ENCODE peak calls at places on chromosomes 6 and 20, in six cellular contexts. One of them, this sample, is unnamed.

GRCh38 chr20:53751394-53752368 is 158.0 kb upstream of the ZNF217 start:
- DNase-seq in GM23248: peak; percentile 54
- DNase-seq in neural progenitor cell: no peak
- DNase-seq in PC-9: no peak
- DNase-seq in GM23338: no peak
- DNase-seq in PC-3: peak; percentile 55
- DNase-seq in this sample: peak; percentile 72

GRCh38 chr6:138310294-138310693 is 67.4 kb upstream of the SMIM28 start:
- DNase-seq in GM23248: no peak
- DNase-seq in neural progenitor cell: no peak
- DNase-seq in PC-9: no peak
- DNase-seq in GM23338: no peak
- DNase-seq in PC-3: no peak
- DNase-seq in this sample: no peak

GRCh38 chr6:5223309-5223708 is 37.4 kb downstream of the LYRM4 start:
- DNase-seq in GM23248: no peak
- DNase-seq in neural progenitor cell: no peak
- DNase-seq in PC-9: no peak
- DNase-seq in GM23338: no peak
- DNase-seq in PC-3: no peak
- DNase-seq in this sample: no peak

GRCh38 chr20:53608071-53608455 is 14.4 kb upstream of the ZNF217 start:
- DNase-seq in GM23248: no peak
- DNase-seq in neural progenitor cell: no peak
- DNase-seq in PC-9: no peak
- DNase-seq in GM23338: no peak
- DNase-seq in PC-3: no peak
- DNase-seq in this sample: no peak

GRCh38 chr6:24775520-24776058 is 852 bp downstream of the GMNN start:
- DNase-seq in GM23248: peak; percentile 77
- DNase-seq in neural progenitor cell: peak; percentile 20
- DNase-seq in PC-9: peak; percentile 55
- DNase-seq in GM23338: no peak
- DNase-seq in PC-3: peak; percentile 41
- DNase-seq in this sample: peak; percentile 19

GRCh38 chr6:169527306-169527705 is 174.5 kb downstream of the WDR27 start:
- DNase-seq in GM23248: peak; percentile 82
- DNase-seq in neural progenitor cell: no peak
- DNase-seq in PC-9: no peak
- DNase-seq in GM23338: no peak
- DNase-seq in PC-3: no peak
- DNase-seq in this sample: no peak

GRCh38 chr20:50901301-50901700 is 29.9 kb downstream of the ADNP start:
- DNase-seq in GM23248: no peak
- DNase-seq in neural progenitor cell: no peak
- DNase-seq in PC-9: no peak
- DNase-seq in GM23338: no peak
- DNase-seq in PC-3: no peak
- DNase-seq in this sample: no peak

GRCh38 chr6:47438481-47439347 is 38.9 kb upstream of the CD2AP start:
- DNase-seq in GM23248: no peak
- DNase-seq in neural progenitor cell: no peak
- DNase-seq in PC-9: no peak
- DNase-seq in GM23338: no peak
- DNase-seq in PC-3: no peak
- DNase-seq in this sample: no peak

GRCh38 chr6:32046450-32047083 is 8.4 kb downstream of the CYP21A2 start:
- DNase-seq in GM23248: peak; percentile 47
- DNase-seq in neural progenitor cell: peak; percentile 43
- DNase-seq in PC-9: peak; percentile 49
- DNase-seq in GM23338: peak; percentile 50
- DNase-seq in PC-3: peak; percentile 17
- DNase-seq in this sample: no peak

GRCh38 chr6:142749556-142749955 is 195.4 kb downstream of the HIVEP2 start:
- DNase-seq in GM23248: no peak
- DNase-seq in neural progenitor cell: no peak
- DNase-seq in PC-9: no peak
- DNase-seq in GM23338: no peak
- DNase-seq in PC-3: no peak
- DNase-seq in this sample: no peak

DNA sequence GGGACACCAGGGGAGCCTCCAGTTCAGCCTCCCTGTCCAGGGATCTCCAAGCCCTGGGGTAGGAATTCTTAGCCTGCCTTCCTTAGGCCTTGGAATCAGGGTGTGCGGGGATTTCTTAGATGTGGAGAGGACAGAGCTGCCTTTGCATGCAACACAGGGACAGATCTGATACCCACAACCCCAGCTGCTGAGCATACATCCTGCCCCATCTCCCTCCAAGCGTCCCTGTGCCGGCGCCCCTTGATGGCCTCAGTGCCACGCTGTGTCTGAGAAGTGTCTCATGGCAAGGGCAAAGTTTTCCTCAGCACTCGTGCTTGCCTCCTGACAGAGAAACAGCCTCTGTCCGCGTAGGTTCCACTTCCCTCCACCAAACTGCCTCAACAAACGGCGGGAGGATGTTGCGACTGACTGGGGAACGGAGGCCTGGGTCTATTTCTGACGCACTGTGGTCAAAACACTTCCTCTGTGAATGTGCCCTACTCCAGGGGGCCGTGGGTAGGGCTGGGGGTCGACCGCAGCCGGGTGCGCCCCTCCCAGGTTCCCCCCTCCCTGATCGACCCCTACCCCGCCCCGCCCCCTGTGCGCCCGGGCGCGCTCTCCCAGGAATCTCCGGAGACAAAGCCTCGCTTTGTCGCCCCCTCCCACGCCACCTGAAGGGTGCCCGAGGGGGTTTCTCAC is 950 bp downstream of the MICAL1 start:
- DNase-seq in GM23248: peak; percentile 69
- DNase-seq in neural progenitor cell: no peak
- DNase-seq in PC-9: no peak
- DNase-seq in GM23338: peak; percentile 48
- DNase-seq in PC-3: no peak
- DNase-seq in this sample: peak; percentile 61
- H3K27ac ChIP-seq in GM23248: peak overlapping the region; percentile 41
- H3K27ac ChIP-seq in neural progenitor cell: peak overlapping the region; percentile 74
- H3K27ac ChIP-seq in PC-9: no peak overlapping the region
- H3K27ac ChIP-seq in GM23338: no peak overlapping the region
- H3K27ac ChIP-seq in PC-3: no peak overlapping the region
- H3K27ac ChIP-seq in this sample: peak overlapping the region; percentile 86

GRCh38 chr6:93417421-93417996 is 1.9 kb downstream of the EPHA7 start:
- DNase-seq in GM23248: peak; percentile 9
- DNase-seq in neural progenitor cell: no peak
- DNase-seq in PC-9: no peak
- DNase-seq in GM23338: no peak
- DNase-seq in PC-3: peak; percentile 7
- DNase-seq in this sample: peak; percentile 7

GRCh38 chr6:93418113-93418447 is 1.3 kb downstream of the EPHA7 start:
- DNase-seq in GM23248: no peak
- DNase-seq in neural progenitor cell: no peak
- DNase-seq in PC-9: no peak
- DNase-seq in GM23338: no peak
- DNase-seq in PC-3: peak; percentile 6
- DNase-seq in this sample: no peak

GRCh38 chr6:93418448-93419303 is 683 bp downstream of the EPHA7 start:
- DNase-seq in GM23248: peak; percentile 42
- DNase-seq in neural progenitor cell: peak; percentile 92
- DNase-seq in PC-9: no peak
- DNase-seq in GM23338: peak; percentile 79
- DNase-seq in PC-3: peak; percentile 13
- DNase-seq in this sample: peak; percentile 48

GRCh38 chr6:93420163-93420806 is 926 bp upstream of the EPHA7 start:
- DNase-seq in GM23248: no peak
- DNase-seq in neural progenitor cell: peak; percentile 41
- DNase-seq in PC-9: no peak
- DNase-seq in GM23338: peak; percentile 52
- DNase-seq in PC-3: no peak
- DNase-seq in this sample: no peak

GRCh38 chr6:93419304-93420162 is at the start of gene EPHA7:
- DNase-seq in GM23248: peak; percentile 84
- DNase-seq in neural progenitor cell: peak; percentile 100
- DNase-seq in PC-9: peak; percentile 69
- DNase-seq in GM23338: peak; percentile 98
- DNase-seq in PC-3: peak; percentile 93
- DNase-seq in this sample: peak; percentile 96
- TF ChIP-seq EZH2 in GM23248: peak; percentile 70
- TF ChIP-seq EZH2 in neural progenitor cell: no peak
- TF ChIP-seq EZH2 in PC-9: no peak
- TF ChIP-seq EZH2 in GM23338: no peak
- TF ChIP-seq EZH2 in PC-3: no peak
- TF ChIP-seq EZH2 in this sample: no peak

GRCh38 chr6:18242062-18242851 is 22.1 kb downstream of the DEK start:
- DNase-seq in GM23248: peak; percentile 92
- DNase-seq in neural progenitor cell: no peak
- DNase-seq in PC-9: peak; percentile 57
- DNase-seq in GM23338: no peak
- DNase-seq in PC-3: peak; percentile 88
- DNase-seq in this sample: no peak

GRCh38 chr6:18243302-18243893 is 20.9 kb downstream of the DEK start:
- DNase-seq in GM23248: no peak
- DNase-seq in neural progenitor cell: no peak
- DNase-seq in PC-9: no peak
- DNase-seq in GM23338: no peak
- DNase-seq in PC-3: no peak
- DNase-seq in this sample: no peak

GRCh38 chr6:18244251-18244650 is 20.1 kb downstream of the DEK start:
- DNase-seq in GM23248: no peak
- DNase-seq in neural progenitor cell: no peak
- DNase-seq in PC-9: no peak
- DNase-seq in GM23338: no peak
- DNase-seq in PC-3: no peak
- DNase-seq in this sample: no peak

GRCh38 chr6:18240230-18240629 is 24.1 kb downstream of the DEK start:
- DNase-seq in GM23248: no peak
- DNase-seq in neural progenitor cell: no peak
- DNase-seq in PC-9: no peak
- DNase-seq in GM23338: no peak
- DNase-seq in PC-3: no peak
- DNase-seq in this sample: no peak

DNA sequence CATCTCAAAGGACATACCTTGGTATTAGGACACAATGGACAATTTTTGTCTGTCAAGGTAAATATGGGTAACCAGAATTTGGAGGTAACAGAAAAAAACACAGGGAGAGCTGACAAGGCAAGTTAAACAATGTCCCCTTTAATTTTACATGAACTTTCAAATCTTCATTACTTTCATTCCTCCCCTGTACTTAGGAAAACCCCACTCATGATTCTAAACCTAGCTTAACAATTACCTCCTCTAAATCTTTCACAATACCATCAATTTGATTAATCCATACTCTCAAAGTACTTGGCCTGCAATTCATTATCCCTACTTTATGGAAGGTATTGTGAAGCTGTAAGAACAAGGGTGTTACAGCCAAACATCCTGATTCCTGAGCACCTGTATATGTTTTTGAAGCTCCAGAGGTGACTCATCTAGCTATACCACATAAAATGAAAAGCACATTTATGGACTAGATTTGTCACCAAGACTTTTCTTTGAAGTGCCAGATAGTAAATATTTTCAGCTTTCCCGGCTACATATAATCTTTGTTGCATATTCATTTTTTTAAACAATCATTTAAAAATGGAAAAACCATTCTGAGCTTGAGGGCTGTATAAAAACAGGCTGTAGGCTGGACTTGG is 23.0 kb downstream of the DEK start:
- DNase-seq in GM23248: peak; percentile 54
- DNase-seq in neural progenitor cell: no peak
- DNase-seq in PC-9: peak; percentile 53
- DNase-seq in GM23338: no peak
- DNase-seq in PC-3: peak; percentile 78
- DNase-seq in this sample: no peak
- H3F3A ChIP-seq in GM23248: peaks cover 22% of the 10 kb centered on the region
- H3F3A ChIP-seq in neural progenitor cell: peaks cover 7% of the 10 kb centered on the region
- H3F3A ChIP-seq in PC-9: peaks cover 21% of the 10 kb centered on the region
- H3F3A ChIP-seq in GM23338: no peaks in the 10 kb centered on the region
- H3F3A ChIP-seq in PC-3: peaks cover 5% of the 10 kb centered on the region
- H3F3A ChIP-seq in this sample: no peaks in the 10 kb centered on the region

GRCh38 chr6:130970839-130971410 is 92.1 kb downstream of the EPB41L2 start:
- DNase-seq in GM23248: no peak
- DNase-seq in neural progenitor cell: no peak
- DNase-seq in PC-9: no peak
- DNase-seq in GM23338: no peak
- DNase-seq in PC-3: no peak
- DNase-seq in this sample: no peak

GRCh38 chr6:130968486-130968885 is 94.6 kb downstream of the EPB41L2 start:
- DNase-seq in GM23248: peak; percentile 46
- DNase-seq in neural progenitor cell: peak; percentile 11
- DNase-seq in PC-9: no peak
- DNase-seq in GM23338: peak; percentile 35
- DNase-seq in PC-3: no peak
- DNase-seq in this sample: no peak

GRCh38 chr6:130971504-130971903 is 91.5 kb downstream of the EPB41L2 start:
- DNase-seq in GM23248: no peak
- DNase-seq in neural progenitor cell: no peak
- DNase-seq in PC-9: no peak
- DNase-seq in GM23338: no peak
- DNase-seq in PC-3: no peak
- DNase-seq in this sample: no peak

GRCh38 chr6:130967502-130968469 is 95.3 kb downstream of the EPB41L2 start:
- DNase-seq in GM23248: peak; percentile 54
- DNase-seq in neural progenitor cell: no peak
- DNase-seq in PC-9: no peak
- DNase-seq in GM23338: no peak
- DNase-seq in PC-3: no peak
- DNase-seq in this sample: no peak

DNA sequence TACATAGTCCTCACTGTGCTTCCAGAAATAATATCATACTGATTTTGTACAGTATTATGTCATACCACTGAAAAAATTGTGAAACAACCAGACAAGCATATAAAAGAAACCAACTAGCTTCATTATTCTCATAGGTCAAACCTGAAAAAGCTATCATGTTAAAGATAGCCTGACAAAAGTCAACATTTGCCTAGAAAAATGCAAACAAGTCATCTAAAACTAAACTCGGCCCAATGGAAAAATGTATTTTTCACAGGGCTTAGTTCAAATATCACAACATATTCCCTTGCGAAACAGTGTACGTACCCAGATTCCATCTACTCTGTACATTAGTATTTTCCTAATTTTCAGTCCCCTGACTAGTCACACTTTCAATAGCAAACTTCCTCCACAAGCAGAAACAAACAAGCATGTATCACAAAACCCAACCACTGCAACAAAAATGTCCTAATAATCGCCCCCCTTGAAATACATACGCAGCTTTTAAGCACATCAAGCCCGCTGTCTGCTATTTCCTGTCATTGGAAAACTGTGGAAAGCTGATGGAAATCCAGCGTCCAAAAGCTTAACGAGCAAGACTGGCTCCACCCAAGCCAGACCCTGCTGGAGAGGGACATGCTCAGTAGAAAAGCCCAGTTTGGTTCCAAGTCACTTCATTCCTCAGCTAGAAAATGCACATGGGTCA is 93.1 kb downstream of the EPB41L2 start:
- DNase-seq in GM23248: peak; percentile 56
- DNase-seq in neural progenitor cell: peak; percentile 7
- DNase-seq in PC-9: no peak
- DNase-seq in GM23338: no peak
- DNase-seq in PC-3: no peak
- DNase-seq in this sample: no peak
- H3K27ac ChIP-seq in GM23248: peak overlapping the region; percentile 28
- H3K27ac ChIP-seq in neural progenitor cell: no peak overlapping the region
- H3K27ac ChIP-seq in PC-9: no peak overlapping the region
- H3K27ac ChIP-seq in GM23338: no peak overlapping the region
- H3K27ac ChIP-seq in PC-3: no peak overlapping the region
- H3K27ac ChIP-seq in this sample: no peak overlapping the region